ENCODE peak calls at places on chromosomes 6 and 20, in nine cellular contexts. V is sigmoid colon; D is esophagus squamous epithelium; C is CD8-positive, alpha-beta memory T cell; W is cardiac muscle cell; I is endodermal cell; F is psoas muscle; O is neural progenitor cell; X is right cardiac atrium. K is an unnamed sample.

GRCh38 chr6:18493421-18493891 is 106.3 kb downstream of the RNF144B start:
- DNase-seq in V (no peak), D (no peak), C (no peak), W (no peak), I (no peak), F (no peak), O (no peak), X (no peak), K (no peak)

GRCh38 chr6:116513224-116513875 is 1.9 kb downstream of the CALHM5 start:
- DNase-seq in V (no peak), D (no peak), C (no peak), W (no peak), I (no peak), F (no peak), O (no peak), X (no peak), K (no peak)

GRCh38 chr20:41160686-41161085 is 23.3 kb downstream of the PLCG1 start:
- DNase-seq in V (no peak), D (no peak), C (no peak), W (no peak), I (no peak), F (no peak), O (no peak), X (no peak), K (no peak)

GRCh38 chr6:108174371-108175175 is 8.8 kb downstream of the NR2E1 start:
- DNase-seq in V (no peak), D (no peak), C (no peak), W (peak; percentile 57), I (peak; percentile 93), F (no peak), O (peak; percentile 91), X (no peak), K (no peak)

GRCh38 chr6:35428421-35429149 is 23.6 kb upstream of the FANCE start:
- DNase-seq in V (no peak), D (no peak), C (no peak), W (no peak), I (peak; percentile 82), F (no peak), O (no peak), X (no peak), K (no peak)

GRCh38 chr20:49676581-49677291 is 36.9 kb downstream of the B4GALT5 start:
- DNase-seq in V (no peak), D (no peak), C (peak; percentile 71), W (peak; percentile 39), I (no peak), F (no peak), O (no peak), X (no peak), K (no peak)

GRCh38 chr6:33424855-33425667 is 5.2 kb downstream of the SYNGAP1 start:
- DNase-seq in V (no peak), D (no peak), C (no peak), W (no peak), I (peak; percentile 59), F (no peak), O (peak; percentile 24), X (no peak), K (no peak)

GRCh38 chr6:159540152-159540551 is 152.9 kb downstream of the SOD2 start:
- DNase-seq in V (no peak), D (no peak), C (no peak), W (no peak), I (peak; percentile 91), F (no peak), O (peak; percentile 59), X (no peak), K (no peak)

GRCh38 chr6:18533793-18534192 is 146.6 kb downstream of the RNF144B start:
- DNase-seq in V (no peak), D (no peak), C (no peak), W (no peak), I (no peak), F (no peak), O (no peak), X (no peak), K (no peak)

GRCh38 chr6:29005183-29005885 is at the start of gene ZNF311:
- DNase-seq in V (peak; percentile 77), D (no peak), C (no peak), W (peak; percentile 85), I (no peak), F (peak; percentile 71), O (peak; percentile 34), X (peak; percentile 64), K (peak; percentile 12)

GRCh38 chr6:78910611-78911134 is 43.3 kb downstream of the IRAK1BP1 start:
- DNase-seq in V (no peak), D (no peak), C (no peak), W (peak; percentile 37), I (peak; percentile 84), F (peak; percentile 50), O (peak; percentile 78), X (peak; percentile 32), K (peak; percentile 37)

GRCh38 chr6:150492941-150493340 is 106.7 kb upstream of the PLEKHG1 start:
- DNase-seq in V (no peak), D (no peak), C (no peak), W (peak; percentile 56), I (no peak), F (no peak), O (no peak), X (no peak), K (no peak)

GRCh38 chr6:51844391-51844735 is 243.1 kb downstream of the PKHD1 start:
- DNase-seq in V (no peak), D (no peak), C (no peak), W (no peak), I (peak; percentile 56), F (no peak), O (peak; percentile 55), X (no peak), K (no peak)

GRCh38 chr6:56247654-56248122 is 308 bp upstream of the COL21A1 start:
- DNase-seq in V (no peak), D (no peak), C (no peak), W (no peak), I (no peak), F (no peak), O (no peak), X (no peak), K (no peak)
- H3K27ac ChIP-seq in V (peak overlapping the region; percentile 79), D (peak overlapping the region; percentile 61), C (no peak overlapping the region), W (no peak overlapping the region), I (no peak overlapping the region), F (no peak overlapping the region), O (no peak overlapping the region), X (no peak overlapping the region), K (no peak overlapping the region)

DNA sequence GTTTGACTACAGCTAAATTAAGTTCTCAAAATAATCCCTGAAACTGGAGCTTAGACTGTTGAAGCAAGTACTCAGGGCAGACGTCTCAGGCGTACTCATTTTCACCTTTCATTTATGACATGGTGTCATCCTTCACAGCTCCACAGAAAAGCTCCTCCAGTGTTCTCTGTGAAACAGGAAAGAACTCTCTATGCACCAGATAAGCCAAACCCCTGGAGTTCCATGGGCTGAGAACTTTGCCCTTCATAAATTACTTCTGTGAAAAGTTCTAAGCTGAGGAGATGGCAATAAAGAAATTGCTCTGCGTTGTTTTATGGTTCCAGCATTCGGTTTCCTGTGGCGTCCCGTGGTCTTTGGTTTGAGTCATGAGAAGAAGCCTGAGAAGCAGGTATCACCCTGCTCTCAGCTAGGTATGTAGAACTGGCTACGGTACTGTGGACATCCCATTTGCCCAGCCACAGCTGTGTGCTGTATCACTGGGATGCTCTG is 20.2 kb upstream of the RREB1 start:
- DNase-seq in V (no peak), D (no peak), C (no peak), W (no peak), I (no peak), F (no peak), O (no peak), X (no peak), K (no peak)
- H3K27ac ChIP-seq in V (no peak overlapping the region), D (peak overlapping the region; percentile 3), C (no peak overlapping the region), W (no peak overlapping the region), I (peak overlapping the region; percentile 1), F (peak overlapping the region; percentile 61), O (no peak overlapping the region), X (no peak overlapping the region), K (no peak overlapping the region)

DNA sequence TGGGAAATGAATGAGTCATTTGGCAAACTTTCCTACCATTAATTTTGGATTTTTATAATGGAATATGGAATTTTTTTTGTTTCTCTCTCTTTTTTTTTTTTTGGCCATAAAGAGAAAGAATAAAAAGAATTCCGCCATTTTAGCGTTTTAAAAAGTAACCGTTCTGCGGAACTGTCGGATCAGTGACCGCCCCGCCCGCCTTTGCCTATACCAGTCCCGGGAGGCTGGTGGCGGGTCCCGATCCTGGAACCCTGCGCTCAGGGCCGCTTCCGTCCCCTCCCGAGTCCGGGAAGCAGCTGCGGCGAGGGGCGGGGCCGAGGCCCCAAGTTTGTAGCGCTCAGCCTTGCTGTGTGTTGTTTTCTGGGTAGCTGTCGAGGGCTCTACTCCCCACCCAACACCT is 609 bp downstream of the L3MBTL1 start:
- DNase-seq in V (no peak), D (no peak), C (no peak), W (no peak), I (peak; percentile 78), F (no peak), O (peak; percentile 52), X (peak; percentile 18), K (no peak)
- H3K27ac ChIP-seq in V (no peak overlapping the region), D (no peak overlapping the region), C (no peak overlapping the region), W (no peak overlapping the region), I (no peak overlapping the region), F (no peak overlapping the region), O (no peak overlapping the region), X (no peak overlapping the region), K (no peak overlapping the region)

DNA sequence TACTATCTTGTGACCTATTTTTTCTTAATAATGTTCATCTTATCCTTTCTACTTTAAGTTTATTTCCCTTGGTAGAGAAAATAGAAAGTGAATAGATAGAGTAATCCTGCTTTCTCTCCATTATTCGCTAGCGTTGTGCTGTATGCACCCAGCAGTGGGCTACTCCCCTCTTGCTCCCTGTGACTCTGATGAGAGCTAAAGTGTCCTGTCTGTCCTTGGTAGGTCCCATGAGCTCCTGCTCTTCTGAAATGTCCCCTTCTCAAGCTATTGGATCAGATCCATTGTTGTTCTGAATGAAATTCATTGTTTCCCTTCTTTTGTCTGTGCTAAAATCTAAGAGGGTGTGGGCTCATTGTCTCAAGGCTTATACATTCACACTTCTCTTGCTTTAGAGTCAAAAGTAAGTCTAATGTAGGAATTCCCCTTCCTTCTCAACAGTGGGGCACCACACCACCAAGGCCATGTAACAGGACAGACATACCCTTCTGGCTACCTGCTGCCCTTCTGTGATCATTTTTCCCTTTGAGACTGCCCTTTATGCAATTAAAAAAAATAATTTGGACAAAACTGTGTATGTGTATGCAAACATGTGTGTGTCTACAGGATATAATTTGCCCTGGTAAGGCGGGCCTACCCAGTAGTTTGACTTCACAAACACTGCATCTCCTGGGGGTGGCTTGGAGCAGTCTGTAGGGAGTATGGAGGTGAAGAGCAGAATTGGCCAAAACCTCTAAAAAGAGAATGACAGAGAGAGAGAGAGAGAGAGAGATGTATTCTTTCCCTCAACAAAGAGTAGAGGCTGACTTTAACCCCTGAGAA is 167.0 kb upstream of the MYLIP start:
- DNase-seq in V (no peak), D (no peak), C (no peak), W (no peak), I (no peak), F (no peak), O (no peak), X (no peak), K (no peak)
- H3K27ac ChIP-seq in V (no peak overlapping the region), D (no peak overlapping the region), C (no peak overlapping the region), W (no peak overlapping the region), I (no peak overlapping the region), F (no peak overlapping the region), O (no peak overlapping the region), X (no peak overlapping the region), K (no peak overlapping the region)

GRCh38 chr20:37358366-37359150 is 12.6 kb downstream of the SRC start:
- DNase-seq in V (peak; percentile 76), D (no peak), C (no peak), W (no peak), I (peak; percentile 50), F (peak; percentile 69), O (no peak), X (peak; percentile 53), K (no peak)
- H3K27ac ChIP-seq in V (peak overlapping the region; percentile 58), D (peak overlapping the region; percentile 75), C (no peak overlapping the region), W (peak overlapping the region; percentile 57), I (no peak overlapping the region), F (no peak overlapping the region), O (peak overlapping the region; percentile 20), X (no peak overlapping the region), K (no peak overlapping the region)